ENCODE peak calls at places on chromosomes 12 and 14, in ten cellular contexts. E is choroid plexus epithelial cell; U is GM13976; R is HFF-Myc; D is A549; M is fibroblast of lung; H is stomach; L is cardiac fibroblast; Z is CD8-positive, alpha-beta T cell; I is cardiac muscle cell. F is an unnamed sample.

GRCh38 chr14:105148604-105149145 is 19.9 kb downstream of the JAG2 start:
- DNase-seq in E (no peak), U (no peak), R (no peak), D (no peak), M (no peak), H (no peak), L (no peak), Z (no peak), I (no peak), F (no peak)

GRCh38 chr12:66149702-66150398 is 19.3 kb upstream of the LLPH start:
- DNase-seq in E (no peak), U (no peak), R (no peak), D (no peak), M (no peak), H (peak), L (peak), Z (no peak), I (peak), F (no peak)

GRCh38 chr14:91009501-91010152 is 50.8 kb downstream of the RPS6KA5 start:
- DNase-seq in E (no peak), U (peak), R (no peak), D (no peak), M (no peak), H (no peak), L (no peak), Z (no peak), I (no peak), F (no peak)

GRCh38 chr12:5083955-5084849 is 40.5 kb downstream of the KCNA5 start:
- DNase-seq in E (peak), U (peak), R (peak), D (peak), M (peak), H (no peak), L (peak), Z (no peak), I (peak), F (peak)

GRCh38 chr14:67487937-67488893 is at the start of gene TMEM229B:
- DNase-seq in E (peak), U (peak), R (no peak), D (no peak), M (no peak), H (peak), L (no peak), Z (peak), I (no peak), F (no peak)

GRCh38 chr12:131897276-131897675 is 2.9 kb downstream of the ULK1 start:
- DNase-seq in E (no peak), U (no peak), R (no peak), D (no peak), M (no peak), H (no peak), L (no peak), Z (no peak), I (no peak), F (no peak)

GRCh38 chr12:94074216-94074969 is 74.0 kb upstream of the PLXNC1 start:
- DNase-seq in E (no peak), U (no peak), R (no peak), D (no peak), M (no peak), H (no peak), L (no peak), Z (no peak), I (no peak), F (no peak)

GRCh38 chr14:77082356-77082755 is 15.7 kb upstream of the CIPC start:
- DNase-seq in E (no peak), U (no peak), R (no peak), D (no peak), M (no peak), H (no peak), L (no peak), Z (no peak), I (no peak), F (no peak)

GRCh38 chr12:116773276-116773731 is 35.2 kb downstream of the RNFT2 start:
- DNase-seq in E (peak), U (no peak), R (no peak), D (peak), M (no peak), H (no peak), L (peak), Z (no peak), I (no peak), F (no peak)

GRCh38 chr12:58919271-58920101 is 818 bp downstream of the LRIG3 start:
- DNase-seq in E (peak), U (peak), R (no peak), D (peak), M (peak), H (no peak), L (peak), Z (no peak), I (peak), F (no peak)

GRCh38 chr12:48197549-48197966 is 5.5 kb downstream of the OR10AD1 start:
- DNase-seq in E (peak), U (peak), R (no peak), D (peak), M (peak), H (no peak), L (peak), Z (no peak), I (peak), F (peak)

GRCh38 chr14:82432531-82432930 is 898.9 kb upstream of the SEL1L start:
- DNase-seq in E (no peak), U (no peak), R (no peak), D (no peak), M (no peak), H (no peak), L (no peak), Z (no peak), I (no peak), F (no peak)

GRCh38 chr12:6373022-6373787 is 2.2 kb downstream of the SCNN1A start:
- DNase-seq in E (no peak), U (no peak), R (no peak), D (no peak), M (no peak), H (peak), L (no peak), Z (no peak), I (no peak), F (no peak)

GRCh38 chr12:15534870-15535269 is 212.6 kb downstream of the PTPRO start:
- DNase-seq in E (peak), U (no peak), R (no peak), D (no peak), M (peak), H (no peak), L (peak), Z (no peak), I (peak), F (no peak)

GRCh38 chr14:81625343-81625742 is 91.7 kb upstream of the SEL1L start:
- DNase-seq in E (peak), U (peak), R (no peak), D (peak), M (peak), H (no peak), L (peak), Z (no peak), I (peak), F (no peak)

GRCh38 chr12:127115468-127116035 is 1151.4 kb upstream of the TMEM132C start:
- DNase-seq in E (no peak), U (no peak), R (no peak), D (no peak), M (no peak), H (no peak), L (no peak), Z (no peak), I (no peak), F (no peak)

GRCh38 chr14:38958589-38958988 is 144.4 kb downstream of the SEC23A start:
- DNase-seq in E (peak), U (no peak), R (no peak), D (no peak), M (no peak), H (no peak), L (no peak), Z (no peak), I (no peak), F (no peak)

GRCh38 chr14:89299587-89299986 is 117.4 kb downstream of the FOXN3 start:
- DNase-seq in E (no peak), U (no peak), R (no peak), D (no peak), M (no peak), H (no peak), L (no peak), Z (no peak), I (no peak), F (no peak)

GRCh38 chr12:9243999-9244649 is 35.9 kb upstream of the PZP start:
- DNase-seq in E (no peak), U (no peak), R (no peak), D (no peak), M (no peak), H (no peak), L (no peak), Z (no peak), I (no peak), F (no peak)

GRCh38 chr12:39816671-39817185 is 197.1 kb upstream of the ABCD2 start:
- DNase-seq in E (peak), U (no peak), R (no peak), D (no peak), M (no peak), H (no peak), L (no peak), Z (no peak), I (no peak), F (no peak)

GRCh38 chr12:77323778-77324415 is 258.5 kb upstream of the E2F7 start:
- DNase-seq in E (no peak), U (peak), R (no peak), D (no peak), M (no peak), H (no peak), L (no peak), Z (no peak), I (no peak), F (no peak)

DNA sequence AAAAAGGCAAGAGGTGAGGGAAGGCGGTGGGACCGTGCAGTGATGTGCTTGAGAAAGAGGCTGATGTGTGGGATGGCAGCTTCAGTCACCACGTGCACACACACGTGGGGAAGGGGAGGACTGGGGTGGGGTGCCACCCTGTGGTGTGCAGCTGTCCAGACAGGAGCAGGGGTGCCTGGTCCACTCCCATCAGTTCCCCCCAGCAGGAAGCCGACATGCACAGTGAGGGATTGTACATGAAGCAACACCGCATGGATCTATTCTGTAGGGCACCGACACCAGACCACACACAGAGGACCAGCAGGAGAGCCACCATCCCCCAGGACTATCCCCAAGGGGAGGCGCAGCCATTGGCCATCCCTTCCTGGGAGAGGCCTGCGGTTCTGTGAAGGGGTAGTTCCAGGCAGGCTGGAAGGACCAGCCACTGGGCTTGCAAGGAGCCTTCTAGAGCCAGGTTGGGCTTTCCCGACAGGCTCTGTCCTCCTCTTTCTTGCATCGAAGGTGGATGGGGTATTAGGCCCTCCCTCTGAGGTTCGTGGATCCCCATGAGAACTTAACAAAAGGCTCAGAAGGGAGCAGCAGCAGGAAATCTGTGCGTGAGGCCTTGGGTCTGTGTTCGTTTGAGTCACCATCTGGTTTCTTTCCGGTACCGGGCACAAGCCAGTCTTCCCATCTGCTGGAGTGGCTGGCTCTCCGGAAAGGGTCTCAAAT is 59.7 kb downstream of the PLEKHG3 start:
- DNase-seq in E (peak), U (no peak), R (no peak), D (no peak), M (peak), H (no peak), L (peak), Z (no peak), I (peak), F (no peak)
- TF ChIP-seq CTCF in E (peak), U (no peak), R (no peak), D (peak), M (no peak), H (no peak), L (no peak), Z (no peak), I (peak), F (no peak)

DNA sequence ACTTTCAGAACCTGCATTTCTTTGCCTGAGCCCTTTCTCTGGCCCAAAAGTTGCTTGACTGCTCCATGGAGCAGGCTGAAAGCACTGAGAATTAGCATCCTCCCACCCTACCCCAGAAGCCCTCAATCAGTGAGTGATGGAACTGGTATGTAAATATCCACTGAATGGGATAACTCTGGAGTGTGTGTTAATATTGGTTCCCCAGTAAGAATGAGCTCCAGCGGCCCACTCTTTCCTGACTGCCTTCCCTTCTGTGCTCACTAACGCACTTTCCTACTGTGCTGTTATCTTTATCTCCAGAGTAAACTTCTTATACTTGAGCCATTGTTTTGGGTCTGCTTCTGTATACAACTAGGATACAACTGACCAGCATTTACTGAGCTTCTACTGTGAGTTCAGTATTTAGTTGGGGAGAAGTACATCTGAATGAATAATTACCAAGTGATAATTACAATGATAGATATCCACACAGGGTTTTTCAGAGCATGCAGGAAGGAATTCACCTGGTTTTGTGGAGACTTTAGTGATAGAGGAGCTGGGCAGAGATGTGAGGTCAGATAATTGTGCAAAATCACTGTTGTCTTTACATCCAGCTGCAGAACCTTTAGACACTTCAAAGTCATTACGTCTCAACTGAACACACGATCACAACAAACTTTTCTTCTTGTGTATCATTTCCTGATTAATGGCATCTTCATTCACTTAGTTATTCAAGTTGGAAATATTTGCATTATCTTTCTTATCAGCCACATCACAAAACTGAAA is 149.2 kb upstream of the BTG1 start:
- DNase-seq in E (no peak), U (no peak), R (no peak), D (no peak), M (no peak), H (no peak), L (no peak), Z (no peak), I (peak), F (no peak)
- TF ChIP-seq CTCF in E (no peak), U (no peak), R (no peak), D (no peak), M (no peak), H (no peak), L (no peak), Z (no peak), I (no peak), F (no peak)

DNA sequence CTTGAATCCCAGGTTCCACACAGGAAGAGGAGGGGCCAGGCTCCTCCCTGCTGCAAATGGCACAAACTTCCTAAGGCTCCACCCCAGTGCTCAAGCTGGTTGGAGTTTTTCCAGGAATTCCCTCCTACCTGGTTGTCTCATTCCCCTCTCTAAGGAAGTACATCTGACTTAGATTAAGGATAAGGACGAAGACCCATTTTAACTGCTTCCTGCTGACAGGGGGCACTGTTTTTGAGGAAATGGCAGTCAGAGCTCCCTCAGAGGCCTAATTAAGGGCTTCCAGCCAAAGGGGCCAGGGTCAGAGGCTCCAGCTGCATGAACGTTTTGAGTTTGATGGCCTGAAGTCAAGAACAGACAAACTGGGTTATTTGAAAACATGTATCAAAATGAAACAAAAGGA is 1084.7 kb downstream of the SLC6A15 start:
- DNase-seq in E (peak), U (no peak), R (peak), D (no peak), M (peak), H (no peak), L (no peak), Z (no peak), I (peak), F (no peak)
- TF ChIP-seq CTCF in E (peak), U (no peak), R (peak), D (no peak), M (peak), H (no peak), L (no peak), Z (no peak), I (no peak), F (peak)

DNA sequence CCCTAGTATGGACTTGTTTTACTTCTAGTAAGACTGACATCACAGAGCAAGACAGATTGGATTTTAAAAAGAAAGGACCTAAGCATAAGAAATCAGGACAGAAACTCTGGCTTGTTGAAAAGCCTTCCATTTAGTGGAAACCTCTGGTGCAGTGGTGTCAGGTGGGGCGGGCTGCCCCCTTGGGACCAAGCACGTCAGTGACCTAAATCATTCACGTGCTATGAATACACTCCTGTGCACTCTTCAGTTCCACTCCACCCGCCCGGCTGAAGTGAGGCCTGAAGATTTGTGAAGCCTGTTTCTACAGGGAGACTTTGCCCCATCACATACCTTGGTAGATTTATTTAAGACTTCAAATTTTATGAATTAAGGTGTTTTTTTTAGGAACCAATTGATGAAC is 58.2 kb upstream of the STRN3 start:
- DNase-seq in E (no peak), U (peak), R (no peak), D (no peak), M (no peak), H (no peak), L (no peak), Z (no peak), I (no peak), F (no peak)
- TF ChIP-seq CTCF in E (no peak), U (no peak), R (no peak), D (no peak), M (no peak), H (no peak), L (no peak), Z (no peak), I (no peak), F (no peak)

DNA sequence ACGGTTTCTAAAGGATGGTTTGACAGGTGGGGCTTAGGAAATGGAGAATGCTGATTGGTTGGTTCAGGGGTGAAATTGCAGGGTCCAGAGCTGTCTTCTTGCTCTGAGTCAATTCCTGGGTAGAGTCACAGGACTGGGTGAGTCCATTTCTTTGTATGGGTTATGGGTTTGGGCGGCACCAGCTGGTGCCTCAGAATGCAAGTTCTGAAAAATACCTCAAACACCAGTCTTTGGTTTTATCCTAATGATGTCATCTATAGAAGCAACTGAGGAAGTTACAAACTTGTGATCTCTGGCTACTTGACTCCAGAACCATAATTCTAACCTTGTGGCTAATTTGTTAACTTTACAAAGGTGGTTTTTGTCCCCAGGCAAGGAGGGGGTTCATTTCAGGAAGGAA is 47.6 kb upstream of the EIF5 start:
- DNase-seq in E (no peak), U (no peak), R (no peak), D (no peak), M (no peak), H (no peak), L (no peak), Z (no peak), I (no peak), F (no peak)
- TF ChIP-seq CTCF in E (no peak), U (no peak), R (no peak), D (no peak), M (no peak), H (no peak), L (no peak), Z (no peak), I (no peak), F (no peak)

DNA sequence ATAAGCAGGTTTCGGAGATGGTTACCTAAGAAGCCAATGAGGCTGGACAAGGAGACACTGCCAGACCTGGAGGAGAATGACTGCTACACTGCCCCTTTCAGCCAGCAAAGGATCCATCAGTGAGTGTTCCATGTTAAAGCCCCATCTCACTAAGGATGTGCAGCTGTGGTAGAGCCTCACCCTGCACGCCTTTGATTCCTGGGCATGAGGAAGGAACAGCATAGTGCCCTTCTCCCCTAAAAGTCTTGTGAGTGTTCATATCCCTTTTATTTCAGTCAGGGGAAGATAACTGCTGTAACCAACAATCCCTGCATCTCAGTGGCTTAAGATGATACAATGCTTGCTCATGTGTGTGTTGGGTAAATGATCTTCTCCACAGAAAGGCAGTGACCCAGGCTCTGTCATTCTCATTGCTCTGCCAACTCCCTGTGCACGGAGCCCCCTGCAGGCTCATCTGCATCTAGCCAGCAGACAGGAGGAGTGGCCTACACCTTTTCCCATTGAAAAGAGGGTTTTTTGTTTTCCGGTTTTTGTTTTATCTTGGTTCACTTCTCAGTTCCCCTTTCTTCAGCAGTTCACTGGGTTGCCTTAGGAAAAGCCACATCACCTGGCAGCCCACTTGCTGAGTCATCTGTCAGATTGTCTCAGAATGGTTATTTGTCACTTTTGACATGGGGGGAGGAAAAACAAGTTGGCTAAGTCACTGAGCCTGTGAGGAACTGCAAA is 193.1 kb downstream of the ANO4 start:
- DNase-seq in E (peak), U (peak), R (peak), D (peak), M (peak), H (no peak), L (peak), Z (no peak), I (peak), F (peak)
- TF ChIP-seq CTCF in E (peak), U (peak), R (peak), D (no peak), M (peak), H (no peak), L (peak), Z (no peak), I (peak), F (peak)

DNA sequence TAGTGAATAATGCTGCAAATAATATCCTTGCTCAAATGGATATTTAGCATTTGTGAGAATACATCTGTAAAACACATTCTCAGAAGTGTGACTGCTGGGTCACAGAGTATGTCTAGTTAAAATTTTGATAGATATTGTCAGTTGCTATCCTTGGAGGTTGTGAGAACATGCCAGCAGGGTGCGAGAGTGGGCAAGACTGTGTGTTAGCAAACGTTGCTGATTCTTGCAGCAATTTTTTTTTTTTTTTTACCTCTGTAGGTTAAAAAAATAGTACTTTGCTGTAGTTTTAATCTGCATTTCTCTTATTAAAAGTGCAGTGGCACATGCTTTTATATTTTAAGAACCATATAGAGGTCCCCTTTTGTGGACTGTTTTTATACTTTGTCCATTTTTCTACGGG is 4.5 kb upstream of the NYNRIN start:
- DNase-seq in E (no peak), U (no peak), R (no peak), D (no peak), M (no peak), H (no peak), L (no peak), Z (no peak), I (no peak), F (no peak)
- TF ChIP-seq CTCF in E (no peak), U (no peak), R (no peak), D (no peak), M (peak), H (no peak), L (no peak), Z (no peak), I (no peak), F (no peak)

F was measured in neural crest cell.